ENCODE peak calls at places on chromosomes 16 and 17, in five cellular contexts. One of them, this sample, is unnamed.

GRCh38 chr16:86507173-86508027 is 2.9 kb upstream of the FOXF1 start:
- DNase-seq in lower leg skin: no peak
- DNase-seq in mesendoderm: peak; percentile 31
- DNase-seq in anterior cingulate cortex: no peak
- DNase-seq in CD8-positive, alpha-beta memory T cell: no peak
- DNase-seq in this sample: no peak

GRCh38 chr17:28426081-28426519 is 20.1 kb upstream of the SLC46A1 start:
- DNase-seq in lower leg skin: no peak
- DNase-seq in mesendoderm: peak; percentile 64
- DNase-seq in anterior cingulate cortex: no peak
- DNase-seq in CD8-positive, alpha-beta memory T cell: no peak
- DNase-seq in this sample: no peak

GRCh38 chr17:49315974-49316570 is 46.0 kb downstream of the ZNF652 start:
- DNase-seq in lower leg skin: no peak
- DNase-seq in mesendoderm: no peak
- DNase-seq in anterior cingulate cortex: no peak
- DNase-seq in CD8-positive, alpha-beta memory T cell: no peak
- DNase-seq in this sample: no peak

GRCh38 chr16:81617021-81617346 is 162.1 kb upstream of the PLCG2 start:
- DNase-seq in lower leg skin: no peak
- DNase-seq in mesendoderm: no peak
- DNase-seq in anterior cingulate cortex: no peak
- DNase-seq in CD8-positive, alpha-beta memory T cell: no peak
- DNase-seq in this sample: no peak

GRCh38 chr17:72657467-72658317 is 434.8 kb downstream of the SLC39A11 start:
- DNase-seq in lower leg skin: no peak
- DNase-seq in mesendoderm: peak; percentile 18
- DNase-seq in anterior cingulate cortex: no peak
- DNase-seq in CD8-positive, alpha-beta memory T cell: no peak
- DNase-seq in this sample: no peak

GRCh38 chr16:71421911-71422310 is 19.9 kb downstream of the TLE7 start:
- DNase-seq in lower leg skin: no peak
- DNase-seq in mesendoderm: peak; percentile 75
- DNase-seq in anterior cingulate cortex: no peak
- DNase-seq in CD8-positive, alpha-beta memory T cell: no peak
- DNase-seq in this sample: no peak

GRCh38 chr16:12235110-12235509 is 258.6 kb downstream of the SNX29 start:
- DNase-seq in lower leg skin: no peak
- DNase-seq in mesendoderm: no peak
- DNase-seq in anterior cingulate cortex: no peak
- DNase-seq in CD8-positive, alpha-beta memory T cell: no peak
- DNase-seq in this sample: no peak

GRCh38 chr16:47779201-47780016 is 318.3 kb downstream of the PHKB start:
- DNase-seq in lower leg skin: no peak
- DNase-seq in mesendoderm: peak; percentile 4
- DNase-seq in anterior cingulate cortex: no peak
- DNase-seq in CD8-positive, alpha-beta memory T cell: no peak
- DNase-seq in this sample: no peak

GRCh38 chr17:81577278-81578000 is 25.3 kb upstream of the FAAP100 start:
- DNase-seq in lower leg skin: no peak
- DNase-seq in mesendoderm: no peak
- DNase-seq in anterior cingulate cortex: no peak
- DNase-seq in CD8-positive, alpha-beta memory T cell: no peak
- DNase-seq in this sample: no peak

GRCh38 chr16:47142469-47143328 is 1.0 kb downstream of the NETO2 start:
- DNase-seq in lower leg skin: no peak
- DNase-seq in mesendoderm: peak; percentile 68
- DNase-seq in anterior cingulate cortex: no peak
- DNase-seq in CD8-positive, alpha-beta memory T cell: no peak
- DNase-seq in this sample: peak; percentile 12

GRCh38 chr17:73343168-73343634 is 31.4 kb upstream of the CDC42EP4 start:
- DNase-seq in lower leg skin: no peak
- DNase-seq in mesendoderm: peak; percentile 96
- DNase-seq in anterior cingulate cortex: no peak
- DNase-seq in CD8-positive, alpha-beta memory T cell: no peak
- DNase-seq in this sample: no peak

GRCh38 chr16:69520800-69521602 is 44.8 kb upstream of the NFAT5 start:
- DNase-seq in lower leg skin: no peak
- DNase-seq in mesendoderm: no peak
- DNase-seq in anterior cingulate cortex: no peak
- DNase-seq in CD8-positive, alpha-beta memory T cell: no peak
- DNase-seq in this sample: no peak

GRCh38 chr17:42673885-42674754 is 2.7 kb downstream of the PLEKHH3 start:
- DNase-seq in lower leg skin: no peak
- DNase-seq in mesendoderm: peak; percentile 77
- DNase-seq in anterior cingulate cortex: no peak
- DNase-seq in CD8-positive, alpha-beta memory T cell: no peak
- DNase-seq in this sample: no peak

GRCh38 chr16:51766739-51767138 is 615.7 kb upstream of the SALL1 start:
- DNase-seq in lower leg skin: no peak
- DNase-seq in mesendoderm: peak; percentile 22
- DNase-seq in anterior cingulate cortex: no peak
- DNase-seq in CD8-positive, alpha-beta memory T cell: no peak
- DNase-seq in this sample: no peak

This sample was measured in central memory CD8-positive, alpha-beta T cell.